ENCODE peak calls at places on chromosomes 4 and X, in four cellular contexts. One of them, this sample, is unnamed.

GRCh38 chrX:134622056-134622812 is 36.0 kb downstream of the PLAC1 start:
- DNase-seq in GOT3: no peak
- DNase-seq in left lung: no peak
- DNase-seq in neural crest cell: no peak
- DNase-seq in this sample: no peak

GRCh38 chr4:186068581-186069402 is at the start of gene TLR3:
- DNase-seq in GOT3: no peak
- DNase-seq in left lung: no peak
- DNase-seq in neural crest cell: no peak
- DNase-seq in this sample: no peak

GRCh38 chrX:10076765-10077164 is 80.0 kb upstream of the CLCN4 start:
- DNase-seq in GOT3: no peak
- DNase-seq in left lung: no peak
- DNase-seq in neural crest cell: no peak
- DNase-seq in this sample: no peak

GRCh38 chrX:14529288-14529989 is at the start of gene GLRA2:
- DNase-seq in GOT3: no peak
- DNase-seq in left lung: no peak
- DNase-seq in neural crest cell: peak
- DNase-seq in this sample: no peak

GRCh38 chr4:25484243-25484721 is 107.2 kb downstream of the ANAPC4 start:
- DNase-seq in GOT3: no peak
- DNase-seq in left lung: no peak
- DNase-seq in neural crest cell: no peak
- DNase-seq in this sample: no peak

GRCh38 chrX:149898554-149898953 is 17.6 kb downstream of the MAGEA8 start:
- DNase-seq in GOT3: no peak
- DNase-seq in left lung: no peak
- DNase-seq in neural crest cell: no peak
- DNase-seq in this sample: no peak

GRCh38 chrX:72100824-72101351 is 30.8 kb downstream of the RTL5 start:
- DNase-seq in GOT3: no peak
- DNase-seq in left lung: peak
- DNase-seq in neural crest cell: no peak
- DNase-seq in this sample: no peak

GRCh38 chr4:171812377-171813194 is 618 bp upstream of the GALNTL6 start:
- DNase-seq in GOT3: no peak
- DNase-seq in left lung: peak
- DNase-seq in neural crest cell: peak
- DNase-seq in this sample: no peak

GRCh38 chr4:160319221-160319867 is 1216.5 kb downstream of the RAPGEF2 start:
- DNase-seq in GOT3: no peak
- DNase-seq in left lung: no peak
- DNase-seq in neural crest cell: no peak
- DNase-seq in this sample: no peak

GRCh38 chrX:40064055-40064597 is 33.6 kb downstream of the BCOR start:
- DNase-seq in GOT3: no peak
- DNase-seq in left lung: no peak
- DNase-seq in neural crest cell: no peak
- DNase-seq in this sample: no peak

GRCh38 chr4:152454398-152455011 is 81.4 kb downstream of the FBXW7 start:
- DNase-seq in GOT3: no peak
- DNase-seq in left lung: no peak
- DNase-seq in neural crest cell: no peak
- DNase-seq in this sample: no peak

GRCh38 chr4:148787285-148787684 is 345.1 kb upstream of the NR3C2 start:
- DNase-seq in GOT3: no peak
- DNase-seq in left lung: no peak
- DNase-seq in neural crest cell: no peak
- DNase-seq in this sample: no peak

GRCh38 chr4:142044271-142044670 is 407.9 kb downstream of the IL15 start:
- DNase-seq in GOT3: no peak
- DNase-seq in left lung: no peak
- DNase-seq in neural crest cell: no peak
- DNase-seq in this sample: no peak

GRCh38 chr4:15751155-15751554 is 27.0 kb upstream of the CD38 start:
- DNase-seq in GOT3: no peak
- DNase-seq in left lung: no peak
- DNase-seq in neural crest cell: no peak
- DNase-seq in this sample: no peak

GRCh38 chr4:40621592-40622512 is 7.8 kb downstream of the RBM47 start:
- DNase-seq in GOT3: peak
- DNase-seq in left lung: peak
- DNase-seq in neural crest cell: no peak
- DNase-seq in this sample: peak

GRCh38 chr4:77052352-77052751 is 23.4 kb downstream of the CCNI start:
- DNase-seq in GOT3: no peak
- DNase-seq in left lung: no peak
- DNase-seq in neural crest cell: peak
- DNase-seq in this sample: no peak

GRCh38 chrX:141220342-141221008 is 21.8 kb downstream of the SPANXC start:
- DNase-seq in GOT3: no peak
- DNase-seq in left lung: no peak
- DNase-seq in neural crest cell: no peak
- DNase-seq in this sample: no peak

GRCh38 chr4:83381173-83381572 is 46.5 kb upstream of the HPSE start:
- DNase-seq in GOT3: no peak
- DNase-seq in left lung: no peak
- DNase-seq in neural crest cell: no peak
- DNase-seq in this sample: no peak

This sample was measured in tibial artery.